ENCODE peak calls at places on chromosomes 1 and 21, in six cellular contexts. D is left ventricle myocardium inferior; S is cardiac muscle cell; R is GM23248; B is A549; V is effector memory CD4-positive, alpha-beta T cell. H is an unnamed sample. For H3K9me3 and H3K4me1, the result is how much of the 10 kb centered on the place peaks cover.

GRCh38 chr21:42474982-42475381 is 21.0 kb downstream of the RSPH1 start:
- DNase-seq in D (no peak), S (no peak), R (no peak), B (no peak), V (no peak), H (no peak)

GRCh38 chr21:42027085-42027803 is 17.1 kb upstream of the ZBTB21 start:
- DNase-seq in D (no peak), S (peak), R (no peak), B (no peak), V (no peak), H (no peak)

GRCh38 chr1:63294797-63295594 is 27.4 kb upstream of the FOXD3 start:
- DNase-seq in D (no peak), S (no peak), R (no peak), B (no peak), V (no peak), H (no peak)

GRCh38 chr1:218312509-218312908 is 27.4 kb downstream of the RRP15 start:
- DNase-seq in D (no peak), S (peak), R (peak), B (no peak), V (no peak), H (no peak)

GRCh38 chr1:205423814-205424399 is 2.1 kb upstream of the LEMD1 start:
- DNase-seq in D (no peak), S (no peak), R (no peak), B (no peak), V (no peak), H (no peak)

GRCh38 chr1:44524180-44524579 is 119.1 kb downstream of the RNF220 start:
- DNase-seq in D (no peak), S (no peak), R (no peak), B (no peak), V (no peak), H (no peak)

GRCh38 chr1:12424150-12424549 is 193.9 kb downstream of the DHRS3 start:
- DNase-seq in D (no peak), S (peak), R (peak), B (no peak), V (no peak), H (no peak)

GRCh38 chr1:236338096-236338495 is 56.0 kb upstream of the EDARADD start:
- DNase-seq in D (no peak), S (peak), R (peak), B (no peak), V (no peak), H (no peak)

GRCh38 chr1:60280256-60280655 is 206.7 kb upstream of the C1orf87 start:
- DNase-seq in D (no peak), S (peak), R (peak), B (no peak), V (no peak), H (no peak)

GRCh38 chr1:6450943-6451373 is 15.0 kb downstream of the TNFRSF25 start:
- DNase-seq in D (no peak), S (no peak), R (no peak), B (no peak), V (no peak), H (no peak)

GRCh38 chr1:35379317-35380000 is 111.0 kb downstream of the ZMYM4 start:
- DNase-seq in D (no peak), S (peak), R (no peak), B (no peak), V (no peak), H (no peak)

GRCh38 chr1:221039616-221040015 is 160.4 kb downstream of the HLX start:
- DNase-seq in D (no peak), S (no peak), R (peak), B (no peak), V (no peak), H (no peak)

DNA sequence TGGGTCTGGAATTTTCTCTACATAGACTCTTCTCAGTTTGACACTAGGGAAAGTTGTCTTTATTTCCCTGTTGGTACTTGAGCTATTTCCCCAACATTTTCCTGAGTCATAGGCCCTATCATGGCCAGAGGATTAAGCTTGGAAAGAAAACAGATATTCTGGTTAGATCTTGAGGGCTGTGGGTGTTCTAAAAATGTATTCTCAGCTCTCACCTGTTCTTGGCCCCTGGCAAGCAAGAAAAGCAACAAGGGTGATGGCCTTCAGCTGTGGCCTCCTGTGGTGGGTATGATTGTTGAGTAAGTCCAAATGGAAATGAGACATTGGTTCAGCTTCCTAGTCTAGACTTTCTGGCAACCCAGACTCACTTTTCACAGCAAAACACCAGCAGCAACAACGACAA is 17.4 kb upstream of the LCE3A start:
- DNase-seq in D (no peak), S (no peak), R (no peak), B (no peak), V (no peak), H (no peak)
- H3K9me3 ChIP-seq in D (under half), S (under half), R (under half), B (under half), V (under half), H (under half)

GRCh38 chr1:27590917-27591508 is 12.9 kb downstream of the AHDC1 start:
- DNase-seq in D (no peak), S (no peak), R (no peak), B (no peak), V (no peak), H (no peak)

GRCh38 chr1:27593341-27594326 is 10.3 kb downstream of the AHDC1 start:
- DNase-seq in D (no peak), S (no peak), R (no peak), B (no peak), V (no peak), H (no peak)

GRCh38 chr1:27591622-27592021 is 12.3 kb downstream of the AHDC1 start:
- DNase-seq in D (no peak), S (peak), R (peak), B (no peak), V (no peak), H (no peak)

GRCh38 chr1:27592191-27592590 is 11.8 kb downstream of the AHDC1 start:
- DNase-seq in D (no peak), S (no peak), R (no peak), B (no peak), V (no peak), H (no peak)

GRCh38 chr1:27592600-27593340 is 11.2 kb downstream of the AHDC1 start:
- DNase-seq in D (no peak), S (no peak), R (no peak), B (no peak), V (no peak), H (no peak)
- H3K4me1 ChIP-seq in D (half or more), S (half or more), R (half or more), B (under half), V (under half), H (half or more)

GRCh38 chr1:54493608-54494007 is 54.4 kb upstream of the ACOT11 start:
- DNase-seq in D (no peak), S (no peak), R (peak), B (no peak), V (no peak), H (no peak)

GRCh38 chr1:54498383-54499096 is 49.5 kb upstream of the ACOT11 start:
- DNase-seq in D (no peak), S (no peak), R (no peak), B (no peak), V (no peak), H (no peak)

GRCh38 chr1:54499097-54500029 is 48.7 kb upstream of the ACOT11 start:
- DNase-seq in D (no peak), S (peak), R (peak), B (no peak), V (no peak), H (no peak)

GRCh38 chr1:54497338-54497737 is 50.7 kb upstream of the ACOT11 start:
- DNase-seq in D (no peak), S (no peak), R (no peak), B (no peak), V (no peak), H (no peak)

GRCh38 chr1:54495954-54496353 is 52.1 kb upstream of the ACOT11 start:
- DNase-seq in D (no peak), S (no peak), R (no peak), B (no peak), V (no peak), H (no peak)
- H3K9me3 ChIP-seq in D (under half), S (under half), R (under half), B (under half), V (under half), H (under half)

GRCh38 chr21:28761709-28762356 is 230.8 kb downstream of the LTN1 start:
- DNase-seq in D (no peak), S (no peak), R (peak), B (no peak), V (no peak), H (no peak)

GRCh38 chr21:28762357-28762735 is 230.3 kb downstream of the LTN1 start:
- DNase-seq in D (no peak), S (no peak), R (no peak), B (no peak), V (no peak), H (no peak)

GRCh38 chr21:28754862-28755261 is 237.8 kb downstream of the LTN1 start:
- DNase-seq in D (no peak), S (peak), R (no peak), B (no peak), V (no peak), H (no peak)

GRCh38 chr21:28758883-28759242 is 233.8 kb downstream of the LTN1 start:
- DNase-seq in D (no peak), S (no peak), R (no peak), B (no peak), V (no peak), H (no peak)

DNA sequence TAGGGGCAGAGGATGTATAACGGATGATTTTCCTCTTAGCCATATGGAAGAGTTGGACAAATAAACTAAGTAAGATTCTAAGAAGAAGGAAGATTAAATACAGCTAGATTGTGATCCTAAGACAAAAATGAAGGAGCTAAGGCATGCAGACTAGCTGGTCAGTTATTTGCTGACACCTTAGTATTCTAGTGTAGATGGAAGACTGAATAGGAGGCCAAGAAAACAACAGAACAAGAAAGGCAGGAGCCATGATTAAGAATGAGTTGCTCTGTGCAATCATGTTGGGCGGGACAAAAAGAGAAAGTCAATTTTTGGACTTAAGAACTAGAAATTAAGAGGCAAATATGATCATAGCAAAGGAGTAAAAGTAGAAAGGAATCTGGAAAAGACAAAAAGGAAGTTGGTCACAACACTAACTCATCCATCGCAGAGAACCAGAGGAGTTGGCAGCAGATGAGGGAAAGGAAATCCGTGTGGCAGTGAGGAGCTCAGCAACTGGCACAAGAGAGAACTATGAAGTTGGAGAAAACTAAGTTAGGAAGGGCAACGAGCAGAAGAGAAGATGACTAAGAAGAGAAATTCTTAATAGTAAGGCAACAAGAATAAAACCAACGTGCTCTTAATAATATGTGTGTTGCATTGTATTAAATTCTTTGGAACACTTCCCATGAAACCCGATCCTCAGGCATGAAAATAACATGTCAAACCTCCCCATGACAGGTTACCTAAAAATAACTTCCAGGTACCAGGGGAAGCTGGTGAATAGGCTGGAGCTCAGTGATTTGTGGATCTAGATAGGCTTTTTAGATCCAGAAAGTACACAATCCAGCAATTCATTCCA is 234.4 kb downstream of the LTN1 start:
- DNase-seq in D (no peak), S (no peak), R (peak), B (no peak), V (no peak), H (no peak)
- H3K4me1 ChIP-seq in D (half or more), S (under half), R (under half), B (under half), V (under half), H (under half)

H was measured in esophagus squamous epithelium.